ENCODE peak calls at places on chromosomes 7 and 10, in six cellular contexts. H is heart left ventricle, B is fibroblast of lung, G is left lung, Y is GM13977, F is stomach. T is an unnamed sample.

GRCh38 chr7:122203814-122204213 is 59.8 kb upstream of the AASS start:
- DNase-seq in H (no peak), B (no peak), G (no peak), Y (no peak), F (no peak), T (no peak)

GRCh38 chr7:84950836-84951235 is 236.0 kb downstream of the SEMA3D start:
- DNase-seq in H (no peak), B (peak), G (no peak), Y (no peak), F (no peak), T (no peak)

GRCh38 chr7:73921623-73922528 is 60.9 kb downstream of the TMEM270 start:
- DNase-seq in H (no peak), B (no peak), G (peak), Y (no peak), F (no peak), T (no peak)

GRCh38 chr10:121437596-121437995 is 160.6 kb downstream of the FGFR2 start:
- DNase-seq in H (no peak), B (no peak), G (no peak), Y (no peak), F (peak), T (peak)

GRCh38 chr7:139231513-139232376 is 708 bp downstream of the UBN2 start:
- DNase-seq in H (peak), B (no peak), G (peak), Y (peak), F (peak), T (peak)

GRCh38 chr10:12742776-12743175 is 258.7 kb downstream of the CCDC3 start:
- DNase-seq in H (no peak), B (no peak), G (no peak), Y (no peak), F (no peak), T (no peak)

GRCh38 chr7:34138483-34138882 is 233.1 kb downstream of the BMPER start:
- DNase-seq in H (no peak), B (no peak), G (no peak), Y (no peak), F (no peak), T (no peak)

GRCh38 chr7:121394709-121395140 is 1.4 kb downstream of the FAM3C start:
- DNase-seq in H (no peak), B (no peak), G (no peak), Y (peak), F (peak), T (no peak)

GRCh38 chr7:99728615-99729014 is 6.4 kb downstream of the CYP3A7 start:
- DNase-seq in H (no peak), B (no peak), G (no peak), Y (no peak), F (no peak), T (no peak)

GRCh38 chr10:58919927-58920654 is 256.4 kb upstream of the PHYHIPL start:
- DNase-seq in H (no peak), B (peak), G (no peak), Y (no peak), F (no peak), T (no peak)

GRCh38 chr7:73369009-73369408 is 41.0 kb downstream of the FKBP6 start:
- DNase-seq in H (no peak), B (no peak), G (no peak), Y (no peak), F (no peak), T (no peak)

GRCh38 chr7:131546583-131547111 is 9.8 kb downstream of the PODXL start:
- DNase-seq in H (no peak), B (no peak), G (no peak), Y (peak), F (no peak), T (no peak)

GRCh38 chr7:111012799-111013675 is 77.9 kb upstream of the LRRN3 start:
- DNase-seq in H (no peak), B (no peak), G (no peak), Y (peak), F (no peak), T (no peak)

GRCh38 chr10:60809157-60809556 is 30.9 kb downstream of the CDK1 start:
- DNase-seq in H (no peak), B (peak), G (no peak), Y (no peak), F (no peak), T (no peak)

GRCh38 chr10:79081353-79082034 is 12.7 kb downstream of the ZMIZ1 start:
- DNase-seq in H (no peak), B (peak), G (peak), Y (no peak), F (no peak), T (no peak)

GRCh38 chr7:25171516-25171915 is 46.5 kb upstream of the CYCS start:
- DNase-seq in H (no peak), B (no peak), G (no peak), Y (no peak), F (no peak), T (no peak)

GRCh38 chr7:133376514-133376913 is 123.6 kb downstream of the EXOC4 start:
- DNase-seq in H (no peak), B (no peak), G (no peak), Y (no peak), F (no peak), T (no peak)

GRCh38 chr7:38893061-38893460 is 15.9 kb downstream of the VPS41 start:
- DNase-seq in H (no peak), B (peak), G (no peak), Y (no peak), F (peak), T (no peak)

GRCh38 chr7:111138196-111138569 is 47.3 kb downstream of the LRRN3 start:
- DNase-seq in H (no peak), B (peak), G (no peak), Y (peak), F (no peak), T (peak)

GRCh38 chr7:99631311-99632109 is 14.8 kb downstream of the ZSCAN25 start:
- DNase-seq in H (no peak), B (peak), G (no peak), Y (no peak), F (no peak), T (no peak)

GRCh38 chr10:22682237-22683192 is 31.9 kb downstream of the PIP4K2A start:
- DNase-seq in H (no peak), B (peak), G (no peak), Y (no peak), F (no peak), T (no peak)

GRCh38 chr10:72503241-72503640 is 122.6 kb downstream of the MICU1 start:
- DNase-seq in H (no peak), B (peak), G (no peak), Y (no peak), F (no peak), T (no peak)

GRCh38 chr7:147771344-147771743 is 819.2 kb upstream of the C7orf33 start:
- DNase-seq in H (no peak), B (no peak), G (no peak), Y (no peak), F (no peak), T (no peak)

GRCh38 chr7:18570890-18571478 is 75.4 kb downstream of the HDAC9 start:
- DNase-seq in H (no peak), B (peak), G (no peak), Y (no peak), F (no peak), T (no peak)
- TF ChIP-seq CTCF in H (peak), B (peak), G (peak), Y (peak), F (peak), T (peak)

DNA sequence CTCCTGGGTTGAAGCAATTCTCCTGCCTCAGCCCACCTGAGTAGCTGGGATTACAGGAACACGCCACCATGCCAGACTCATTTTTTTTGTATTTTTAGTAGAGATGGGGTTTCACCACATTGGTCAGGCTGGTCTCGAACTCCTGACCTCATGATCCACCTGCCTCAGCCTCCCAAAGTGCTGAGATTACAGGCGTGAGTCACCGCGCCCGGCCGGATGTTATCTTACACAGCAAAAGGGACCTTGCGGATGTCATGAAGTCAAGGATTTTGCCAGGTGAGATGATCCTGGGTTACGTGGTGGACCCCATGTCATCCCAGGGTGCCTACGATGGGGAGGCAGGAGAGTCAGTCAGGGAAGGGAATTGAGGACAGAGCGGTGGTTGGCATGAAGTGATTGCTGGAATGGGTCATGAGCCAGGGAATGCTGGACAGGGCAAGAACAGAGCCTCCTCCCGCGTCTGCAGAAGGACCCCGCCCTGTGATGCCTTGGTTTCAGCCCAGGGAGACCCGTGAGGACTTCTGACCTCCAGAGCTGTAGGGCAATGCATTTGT is 8.7 kb upstream of the UBE3C start:
- DNase-seq in H (no peak), B (no peak), G (no peak), Y (no peak), F (peak), T (no peak)
- TF ChIP-seq CTCF in H (no peak), B (no peak), G (no peak), Y (no peak), F (no peak), T (no peak)

GRCh38 chr7:148867571-148868377 is 16.3 kb downstream of the EZH2 start:
- DNase-seq in H (no peak), B (no peak), G (no peak), Y (no peak), F (no peak), T (no peak)
- TF ChIP-seq CTCF in H (no peak), B (no peak), G (no peak), Y (no peak), F (no peak), T (no peak)

DNA sequence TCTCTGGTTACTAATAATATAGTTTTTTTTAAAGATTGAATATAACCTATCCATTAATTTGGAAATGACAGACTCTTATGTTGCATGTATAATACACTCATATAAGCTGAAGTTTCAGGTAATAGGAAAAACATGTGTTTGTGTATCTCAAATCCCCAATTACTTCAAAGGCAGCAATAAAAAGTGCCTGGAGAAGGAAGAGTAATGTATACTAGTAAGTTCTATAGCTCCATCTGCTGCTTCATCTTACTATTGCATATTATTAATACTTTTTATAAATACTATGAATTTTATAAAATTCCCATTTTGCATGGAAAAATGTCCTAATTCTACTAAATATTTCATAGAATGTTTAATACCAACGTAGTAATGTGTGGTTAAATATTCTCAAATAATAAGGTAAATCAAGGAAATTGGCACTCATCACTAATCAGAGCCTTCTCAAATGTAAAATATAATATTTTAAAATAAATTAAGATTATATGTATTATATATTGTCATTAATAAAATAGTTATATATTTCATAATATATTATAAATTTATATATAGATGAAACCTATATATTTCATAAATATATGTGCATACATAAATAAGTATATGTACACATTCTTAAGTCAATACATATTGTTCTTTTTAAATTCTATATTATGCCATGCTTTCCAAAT is 311.9 kb downstream of the HGF start:
- DNase-seq in H (no peak), B (peak), G (no peak), Y (no peak), F (no peak), T (no peak)
- TF ChIP-seq CTCF in H (no peak), B (no peak), G (no peak), Y (no peak), F (peak), T (peak)

GRCh38 chr7:151736403-151736909 is 140.5 kb downstream of the PRKAG2 start:
- DNase-seq in H (no peak), B (peak), G (peak), Y (no peak), F (peak), T (no peak)
- TF ChIP-seq CTCF in H (no peak), B (no peak), G (no peak), Y (no peak), F (no peak), T (peak)

GRCh38 chr10:70863470-70864160 is 24.8 kb downstream of the PCBD1 start:
- DNase-seq in H (no peak), B (no peak), G (no peak), Y (no peak), F (no peak), T (no peak)
- TF ChIP-seq CTCF in H (no peak), B (no peak), G (no peak), Y (no peak), F (no peak), T (no peak)